ENCODE peak calls at places on chromosome 13, in five cellular contexts. M is transverse colon; J is CD8-positive, alpha-beta T cell; N is breast epithelium; O is astrocyte of the cerebellum. P is an unnamed sample.

GRCh38 chr13:22740264-22740663 is 440.5 kb upstream of the SGCG start:
- DNase-seq in M (no peak), J (no peak), O (no peak), N (no peak), P (no peak)

GRCh38 chr13:46810440-46810839 is 13.5 kb upstream of the ESD start:
- DNase-seq in M (no peak), O (no peak), N (no peak), J (no peak), P (no peak)

GRCh38 chr13:113648218-113648615 is 9.8 kb downstream of the ATP4B start:
- DNase-seq in M (peak), O (no peak), J (no peak), N (no peak), P (no peak)

GRCh38 chr13:77779461-77780272 is 82.2 kb downstream of the SLAIN1 start:
- DNase-seq in J (no peak), M (peak), N (no peak), O (peak), P (peak)

GRCh38 chr13:108313382-108313781 is 43.9 kb downstream of the TNFSF13B start:
- DNase-seq in M (no peak), O (no peak), J (no peak), N (no peak), P (no peak)

GRCh38 chr13:100673376-100673830 is 1.2 kb downstream of the TMTC4 start:
- DNase-seq in J (no peak), O (no peak), N (no peak), M (no peak), P (no peak)

GRCh38 chr13:26198116-26198515 is 24.0 kb downstream of the RNF6 start:
- DNase-seq in N (no peak), M (no peak), J (no peak), O (no peak), P (no peak)

GRCh38 chr13:93951153-93951552 is 528.3 kb downstream of the DCT start:
- DNase-seq in O (no peak), N (no peak), J (no peak), M (no peak), P (no peak)

GRCh38 chr13:68927387-68928026 is 1180.1 kb upstream of the ATXN8OS start:
- DNase-seq in J (no peak), O (peak), N (no peak), M (peak), P (no peak)

GRCh38 chr13:113854238-113855011 is 9.5 kb downstream of the GAS6 start:
- DNase-seq in O (peak), J (no peak), N (peak), M (no peak), P (no peak)

GRCh38 chr13:20769091-20769490 is 4.7 kb downstream of the EEF1AKMT1 start:
- DNase-seq in M (no peak), J (no peak), O (no peak), N (no peak), P (no peak)

GRCh38 chr13:102316732-102317131 is 85.1 kb downstream of the FGF14 start:
- DNase-seq in J (no peak), N (no peak), M (no peak), O (no peak), P (no peak)

GRCh38 chr13:30192320-30193093 is 114.8 kb downstream of the KATNAL1 start:
- DNase-seq in O (no peak), N (no peak), M (no peak), J (no peak), P (no peak)

GRCh38 chr13:97640236-97640635 is 206.3 kb downstream of the RAP2A start:
- DNase-seq in N (no peak), J (no peak), O (no peak), M (no peak), P (no peak)

GRCh38 chr13:111380431-111380830 is 60.0 kb downstream of the TEX29 start:
- DNase-seq in O (no peak), J (no peak), N (no peak), M (no peak), P (no peak)

GRCh38 chr13:70173236-70173959 is 65.1 kb upstream of the KLHL1 start:
- DNase-seq in O (no peak), M (no peak), J (no peak), N (no peak), P (no peak)

GRCh38 chr13:23991119-23991518 is 93.8 kb upstream of the C1QTNF9B start:
- DNase-seq in N (no peak), J (no peak), M (no peak), O (no peak), P (no peak)

GRCh38 chr13:23995283-23996073 is 98.2 kb upstream of the C1QTNF9B start:
- DNase-seq in J (no peak), N (no peak), M (no peak), O (no peak), P (no peak)

GRCh38 chr13:23990443-23990842 is 93.1 kb upstream of the C1QTNF9B start:
- DNase-seq in M (no peak), J (no peak), N (no peak), O (no peak), P (no peak)

GRCh38 chr13:23993439-23993980 is 96.2 kb upstream of the C1QTNF9B start:
- DNase-seq in J (no peak), M (no peak), N (no peak), O (peak), P (no peak)

GRCh38 chr13:23992722-23993438 is 95.6 kb upstream of the C1QTNF9B start:
- DNase-seq in J (no peak), N (no peak), M (no peak), O (no peak), P (no peak)
- TF ChIP-seq CTCF in J (no peak), N (no peak), M (no peak), O (no peak), P (no peak)

DNA sequence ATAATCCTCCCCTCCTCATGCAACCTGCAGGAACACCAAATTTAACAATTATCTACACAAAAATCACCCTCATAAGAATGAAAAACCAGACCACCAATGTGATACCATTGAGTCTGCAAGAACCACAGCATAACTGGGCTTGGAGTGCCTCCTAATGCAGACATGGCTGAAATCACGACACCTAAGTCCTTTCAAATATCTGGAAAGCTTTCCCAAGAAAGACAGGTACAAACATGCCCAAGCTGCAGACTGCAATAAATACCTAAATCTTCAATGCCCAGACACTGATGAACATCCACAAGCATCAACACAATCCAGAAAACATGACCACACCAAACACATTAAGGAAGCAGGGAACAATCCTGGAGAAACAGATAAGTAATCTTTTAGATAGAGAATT is 417.1 kb downstream of the LMO7 start:
- DNase-seq in J (no peak), O (no peak), M (no peak), N (no peak), P (no peak)
- H3K4me3 ChIP-seq in J (no peak), O (no peak), M (no peak), N (no peak), P (no peak)

GRCh38 chr13:44189085-44189484 is 184.5 kb upstream of the SERP2 start:
- DNase-seq in N (no peak), J (no peak), M (no peak), O (no peak), P (no peak)
- TF ChIP-seq CTCF in N (no peak), J (no peak), M (no peak), O (no peak), P (no peak)

GRCh38 chr13:48978942-48979601 is 3.4 kb downstream of the FNDC3A start:
- DNase-seq in J (no peak), O (no peak), M (no peak), N (no peak), P (no peak)
- H3K4me3 ChIP-seq in J (no peak), O (no peak), M (no peak), N (no peak), P (peak)

DNA sequence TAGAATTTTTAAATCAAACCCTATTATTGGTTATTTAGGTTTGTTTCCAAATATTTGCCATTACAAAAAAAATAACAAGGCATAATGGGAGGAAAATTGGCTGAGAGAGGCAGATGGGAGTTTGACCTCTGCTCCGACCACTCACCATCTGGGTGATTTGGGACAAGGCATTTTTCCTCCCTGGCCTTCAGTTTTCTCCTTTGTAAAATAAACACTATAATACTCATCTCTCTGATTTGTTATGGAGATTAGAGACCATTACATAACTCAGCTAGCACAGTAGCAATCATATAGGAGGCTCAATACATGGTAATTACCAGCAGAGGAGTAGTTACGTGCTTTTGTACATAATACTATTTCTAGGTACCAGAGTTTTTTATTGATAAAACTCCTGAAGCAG is 70.2 kb upstream of the STK24 start:
- DNase-seq in O (no peak), J (no peak), M (no peak), N (no peak), P (no peak)
- TF ChIP-seq CTCF in O (no peak), J (no peak), M (no peak), N (no peak), P (no peak)

GRCh38 chr13:60158321-60158801 is 5.4 kb downstream of the DIAPH3 start:
- DNase-seq in M (no peak), N (no peak), J (no peak), O (no peak), P (peak)

GRCh38 chr13:60165391-60166099 is 1.8 kb upstream of the DIAPH3 start:
- DNase-seq in M (no peak), J (no peak), O (no peak), N (no peak), P (no peak)

GRCh38 chr13:60164490-60164889 is 762 bp upstream of the DIAPH3 start:
- DNase-seq in N (no peak), M (no peak), O (no peak), J (no peak), P (no peak)

GRCh38 chr13:60163525-60164471 is at the start of gene DIAPH3:
- DNase-seq in O (peak), M (peak), N (peak), J (peak), P (no peak)

DNA sequence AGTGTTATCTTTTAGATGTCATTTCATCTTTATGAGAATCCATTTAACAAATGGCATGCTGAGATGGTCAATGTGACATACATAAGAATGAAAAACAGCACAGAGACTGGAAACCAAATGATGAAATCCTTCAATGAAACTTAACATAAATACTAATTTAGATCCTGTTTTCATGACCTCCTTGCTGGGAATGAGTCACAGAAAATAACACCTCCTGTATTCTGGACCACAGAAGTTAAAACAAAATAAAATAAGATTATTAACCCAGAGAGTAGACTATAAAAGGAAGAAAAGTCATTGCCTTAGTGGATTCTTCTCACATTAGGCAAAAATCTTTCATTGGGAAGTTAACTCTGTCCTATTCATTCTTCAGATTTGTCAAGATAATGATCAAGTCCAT is 1.6 kb downstream of the DIAPH3 start:
- DNase-seq in M (no peak), N (no peak), J (no peak), O (no peak), P (no peak)
- H3K4me3 ChIP-seq in M (no peak), N (no peak), J (no peak), O (peak), P (peak)

P was measured in epithelial cell of proximal tubule.